ENCODE peak calls at places on chromosome 3, in five cellular contexts. M is naive thymus-derived CD4-positive, alpha-beta T cell; A is choroid plexus epithelial cell; Z is dermis blood vessel endothelial cell; W is stimulated activated naive B cell treated with anti-CD40 and anti-IgM and Interleukin-4, amounts not matched to agents 10 μg/mL and 1 μg/mL and 100 μg/mL, for 72 hours. N is an unnamed sample.

GRCh38 chr3:180416111-180416541 is 185.8 kb upstream of the TTC14 start:
- DNase-seq in M (no peak), A (no peak), Z (no peak), W (no peak), N (no peak)

GRCh38 chr3:12831582-12831866 is 9.8 kb downstream of the RPL32 start:
- DNase-seq in M (no peak), A (no peak), Z (no peak), W (no peak), N (no peak)

GRCh38 chr3:49199244-49199899 is 28.0 kb downstream of the KLHDC8B start:
- DNase-seq in M (no peak), A (peak), Z (peak), W (no peak), N (peak)

GRCh38 chr3:89223188-89223587 is 115.8 kb downstream of the EPHA3 start:
- DNase-seq in M (no peak), A (peak), Z (no peak), W (no peak), N (no peak)

GRCh38 chr3:195893121-195893449 is 15.3 kb downstream of the TNK2 start:
- DNase-seq in M (no peak), A (no peak), Z (no peak), W (no peak), N (no peak)

GRCh38 chr3:151171145-151171544 is 31.9 kb downstream of the GPR171 start:
- DNase-seq in M (peak), A (peak), Z (no peak), W (peak), N (no peak)

GRCh38 chr3:47780727-47781325 is 867 bp downstream of the SMARCC1 start:
- DNase-seq in M (no peak), A (peak), Z (peak), W (no peak), N (no peak)

GRCh38 chr3:172065534-172065933 is 26.2 kb downstream of the FNDC3B start:
- DNase-seq in M (no peak), A (peak), Z (peak), W (no peak), N (no peak)

GRCh38 chr3:165459924-165460540 is 263.8 kb upstream of the SLITRK3 start:
- DNase-seq in M (no peak), A (no peak), Z (no peak), W (no peak), N (no peak)

GRCh38 chr3:100263583-100263982 is 2.8 kb downstream of the TBC1D23 start:
- DNase-seq in M (no peak), A (peak), Z (peak), W (no peak), N (no peak)

GRCh38 chr3:38207262-38208003 is 42.1 kb downstream of the OXSR1 start:
- DNase-seq in M (no peak), A (no peak), Z (no peak), W (no peak), N (no peak)

GRCh38 chr3:118970819-118971218 is 63.8 kb downstream of the IGSF11 start:
- DNase-seq in M (no peak), A (no peak), Z (no peak), W (no peak), N (no peak)

GRCh38 chr3:48656061-48656840 is 6.4 kb downstream of the CELSR3 start:
- DNase-seq in M (peak), A (peak), Z (peak), W (peak), N (peak)

GRCh38 chr3:137263982-137264777 is 306.4 kb downstream of the IL20RB start:
- DNase-seq in M (no peak), A (no peak), Z (no peak), W (no peak), N (no peak)

GRCh38 chr3:15768421-15769255 is 29.1 kb downstream of the ANKRD28 start:
- DNase-seq in M (no peak), A (peak), Z (peak), W (no peak), N (peak)

GRCh38 chr3:123271466-123272159 is 69.9 kb downstream of the SEC22A start:
- DNase-seq in M (no peak), A (no peak), Z (no peak), W (no peak), N (no peak)

GRCh38 chr3:111521881-111522280 is 20.1 kb upstream of the CD96 start:
- DNase-seq in M (no peak), A (no peak), Z (no peak), W (no peak), N (no peak)

GRCh38 chr3:133591271-133591742 is 17.8 kb downstream of the CDV3 start:
- DNase-seq in M (no peak), A (peak), Z (peak), W (no peak), N (no peak)

GRCh38 chr3:76873509-76874242 is 166.2 kb upstream of the ROBO2 start:
- DNase-seq in M (no peak), A (peak), Z (no peak), W (no peak), N (no peak)

GRCh38 chr3:40887012-40887411 is 312.3 kb upstream of the CTNNB1 start:
- DNase-seq in M (no peak), A (no peak), Z (no peak), W (no peak), N (no peak)

GRCh38 chr3:52245322-52246263 is at the start of gene PPM1M:
- DNase-seq in M (peak), A (peak), Z (peak), W (peak), N (peak)

GRCh38 chr3:16478516-16478915 is 35.0 kb downstream of the RFTN1 start:
- DNase-seq in M (no peak), A (peak), Z (no peak), W (no peak), N (no peak)

GRCh38 chr3:193970773-193971206 is 165.2 kb upstream of the HES1 start:
- DNase-seq in M (no peak), A (peak), Z (peak), W (no peak), N (no peak)

GRCh38 chr3:33919721-33920120 is 121.3 kb downstream of the PDCD6IP start:
- DNase-seq in M (no peak), A (no peak), Z (no peak), W (no peak), N (no peak)

GRCh38 chr3:52406791-52407510 is 38.0 kb downstream of the SEMA3G start:
- DNase-seq in M (no peak), A (no peak), Z (no peak), W (no peak), N (no peak)

N was measured in iPS-NIHi11.